ENCODE peak calls at places on chromosomes 5 and 9, in four cellular contexts. A, Z, W and U are unnamed samples.

GRCh38 chr5:150317048-150318003 is 14.6 kb upstream of the ARSI start:
- DNase-seq in A (no peak), Z (peak; percentile 96), W (peak; percentile 93), U (peak; percentile 95)

GRCh38 chr9:13444272-13444608 is 164.7 kb upstream of the MPDZ start:
- DNase-seq in A (no peak), Z (no peak), W (no peak), U (no peak)

GRCh38 chr9:37902804-37903580 is 935 bp downstream of the SLC25A51 start:
- DNase-seq in A (no peak), Z (peak; percentile 71), W (peak; percentile 47), U (peak; percentile 71)

GRCh38 chr5:132049093-132049492 is 11.4 kb upstream of the IL3 start:
- DNase-seq in A (no peak), Z (no peak), W (no peak), U (no peak)

GRCh38 chr9:132169672-132170392 is 8.0 kb downstream of the NTNG2 start:
- DNase-seq in A (peak; percentile 57), Z (peak; percentile 57), W (no peak), U (peak; percentile 17)

GRCh38 chr5:1666812-1667588 is 132.6 kb downstream of the MRPL36 start:
- DNase-seq in A (peak; percentile 77), Z (no peak), W (no peak), U (no peak)

GRCh38 chr9:83296123-83296522 is 233.2 kb upstream of the RASEF start:
- DNase-seq in A (no peak), Z (no peak), W (no peak), U (no peak)

GRCh38 chr9:132708239-132708638 is 38.0 kb downstream of the GTF3C4 start:
- DNase-seq in A (no peak), Z (no peak), W (no peak), U (no peak)

GRCh38 chr5:168085321-168086040 is 206.0 kb upstream of the WWC1 start:
- DNase-seq in A (no peak), Z (peak; percentile 3), W (no peak), U (no peak)

GRCh38 chr5:72723584-72723983 is 92.9 kb upstream of the TNPO1 start:
- DNase-seq in A (no peak), Z (peak; percentile 5), W (no peak), U (peak; percentile 80)

GRCh38 chr5:123120197-123120596 is 31.2 kb downstream of the PRDM6 start:
- DNase-seq in A (no peak), Z (peak; percentile 7), W (no peak), U (no peak)
- TF ChIP-seq CTCF in A (no peak), Z (peak; percentile 27), W (peak; percentile 28), U (peak; percentile 24)

GRCh38 chr9:125763373-125763772 is 16.2 kb downstream of the PBX3 start:
- DNase-seq in A (no peak), Z (peak; percentile 58), W (peak; percentile 57), U (peak; percentile 76)
- H3K4me3 ChIP-seq in A (no peak overlapping the region), Z (no peak overlapping the region), W (no peak overlapping the region), U (no peak overlapping the region)

GRCh38 chr5:140822281-140822629 is 842 bp downstream of the PCDHA5 start:
- DNase-seq in A (no peak), Z (no peak), W (no peak), U (no peak)
- TF ChIP-seq CTCF in A (no peak), Z (no peak), W (no peak), U (no peak)

DNA sequence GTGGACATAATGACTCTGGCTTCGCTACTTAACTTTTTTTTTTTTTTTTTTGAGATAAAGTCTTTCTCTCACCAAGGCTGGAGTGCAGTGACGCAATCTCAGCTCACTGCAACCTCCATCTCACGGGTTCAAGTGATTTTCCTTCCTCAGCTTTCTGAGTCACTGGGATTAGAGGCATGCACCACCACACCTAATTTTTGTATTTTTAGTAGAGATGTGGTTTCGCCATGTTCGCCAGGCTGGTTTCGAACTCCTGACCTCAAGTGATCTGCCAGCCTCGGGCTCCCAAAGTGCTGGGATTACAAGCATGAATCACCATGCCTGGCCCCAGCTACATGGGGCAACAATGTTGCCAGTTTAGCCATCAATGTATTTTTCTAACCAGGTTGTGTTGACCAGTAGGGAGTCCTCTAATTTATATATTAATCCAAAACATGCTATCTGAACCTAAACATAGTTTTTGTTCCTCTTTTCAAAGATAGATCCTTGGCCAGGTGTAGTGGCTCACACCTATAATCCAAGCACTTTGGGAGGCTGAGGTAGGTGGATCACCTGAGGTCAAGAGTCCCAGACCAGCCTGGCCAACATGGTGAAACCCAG is 120.3 kb upstream of the LHFPL2 start:
- DNase-seq in A (no peak), Z (no peak), W (no peak), U (no peak)
- H3K4me3 ChIP-seq in A (no peak overlapping the region), Z (no peak overlapping the region), W (no peak overlapping the region), U (no peak overlapping the region)